ENCODE peak calls at places on chromosome 9, in four cellular contexts. One of them, this sample, is unnamed.

GRCh38 chr9:602716-603115 is 238.8 kb upstream of the DMRT1 start:
- DNase-seq in H9: no peak
- DNase-seq in neuronal stem cell: no peak
- DNase-seq in H1: no peak
- DNase-seq in this sample: no peak

GRCh38 chr9:36924071-36924470 is 110.0 kb downstream of the PAX5 start:
- DNase-seq in neuronal stem cell: no peak
- DNase-seq in H9: no peak
- DNase-seq in H1: no peak
- DNase-seq in this sample: peak; percentile 81

GRCh38 chr9:105069285-105070065 is 141.5 kb upstream of the ABCA1 start:
- DNase-seq in H9: no peak
- DNase-seq in H1: no peak
- DNase-seq in neuronal stem cell: no peak
- DNase-seq in this sample: no peak

GRCh38 chr9:110252509-110253139 is 3.7 kb downstream of the TXN start:
- DNase-seq in H1: no peak
- DNase-seq in H9: no peak
- DNase-seq in neuronal stem cell: no peak
- DNase-seq in this sample: no peak

GRCh38 chr9:115596743-115597080 is 478.8 kb upstream of the TNC start:
- DNase-seq in H1: no peak
- DNase-seq in H9: no peak
- DNase-seq in neuronal stem cell: no peak
- DNase-seq in this sample: no peak

GRCh38 chr9:105038057-105038456 is 110.1 kb upstream of the ABCA1 start:
- DNase-seq in H1: no peak
- DNase-seq in neuronal stem cell: no peak
- DNase-seq in H9: no peak
- DNase-seq in this sample: peak; percentile 39

GRCh38 chr9:27426717-27427645 is 97.1 kb upstream of the IFNK start:
- DNase-seq in H9: peak; percentile 53
- DNase-seq in H1: no peak
- DNase-seq in neuronal stem cell: no peak
- DNase-seq in this sample: peak; percentile 18

GRCh38 chr9:33439731-33440130 is 7.7 kb downstream of the AQP3 start:
- DNase-seq in H1: no peak
- DNase-seq in neuronal stem cell: no peak
- DNase-seq in H9: no peak
- DNase-seq in this sample: no peak

GRCh38 chr9:2418619-2419018 is 203.0 kb upstream of the VLDLR start:
- DNase-seq in neuronal stem cell: no peak
- DNase-seq in H9: no peak
- DNase-seq in H1: no peak
- DNase-seq in this sample: peak; percentile 18

GRCh38 chr9:113998529-113999255 is 79.4 kb downstream of the AMBP start:
- DNase-seq in H9: peak; percentile 33
- DNase-seq in neuronal stem cell: no peak
- DNase-seq in H1: peak; percentile 53
- DNase-seq in this sample: peak; percentile 12

GRCh38 chr9:109302606-109303005 is 18.3 kb downstream of the EPB41L4B start:
- DNase-seq in H9: no peak
- DNase-seq in neuronal stem cell: no peak
- DNase-seq in H1: no peak
- DNase-seq in this sample: no peak

GRCh38 chr9:131609116-131609830 is 64.0 kb downstream of the PRRT1B start:
- DNase-seq in H1: no peak
- DNase-seq in H9: no peak
- DNase-seq in neuronal stem cell: no peak
- DNase-seq in this sample: peak; percentile 74

DNA sequence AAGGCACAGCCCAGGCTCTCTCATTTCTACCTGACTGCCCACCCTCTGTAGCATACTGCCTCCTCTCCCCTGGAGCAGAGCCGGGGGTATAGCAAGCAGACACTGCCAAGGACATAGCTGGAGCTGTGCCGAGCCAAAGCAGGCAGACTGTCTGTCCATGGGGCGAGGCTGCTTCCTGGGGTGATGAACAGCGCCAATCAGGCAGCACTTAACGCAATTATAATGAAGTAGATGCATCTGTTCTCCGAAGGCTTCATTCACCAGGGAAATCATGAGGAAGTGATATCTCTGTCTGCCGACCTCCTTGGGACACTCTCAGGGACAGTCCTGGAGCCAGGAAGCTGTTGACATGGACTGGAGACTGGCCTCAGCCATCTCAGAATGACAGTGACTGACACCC is 230.7 kb downstream of the ASTN2 start:
- DNase-seq in H1: no peak
- DNase-seq in neuronal stem cell: no peak
- DNase-seq in H9: no peak
- DNase-seq in this sample: no peak
- H3K14ac ChIP-seq in H1: no peak overlapping the region
- H3K14ac ChIP-seq in neuronal stem cell: no peak overlapping the region
- H3K14ac ChIP-seq in H9: peak overlapping the region; percentile 12
- H3K14ac ChIP-seq in this sample: no peak overlapping the region

GRCh38 chr9:98351370-98351769 is 95.9 kb upstream of the TBC1D2 start:
- DNase-seq in H1: no peak
- DNase-seq in neuronal stem cell: no peak
- DNase-seq in H9: no peak
- DNase-seq in this sample: no peak
- H3K14ac ChIP-seq in H1: no peak overlapping the region
- H3K14ac ChIP-seq in neuronal stem cell: no peak overlapping the region
- H3K14ac ChIP-seq in H9: no peak overlapping the region
- H3K14ac ChIP-seq in this sample: no peak overlapping the region

GRCh38 chr9:4793412-4794005 is 765 bp downstream of the RCL1 start:
- DNase-seq in H9: no peak
- DNase-seq in H1: no peak
- DNase-seq in neuronal stem cell: no peak
- DNase-seq in this sample: peak; percentile 31
- H3K14ac ChIP-seq in H9: peak overlapping the region; percentile 44
- H3K14ac ChIP-seq in H1: no peak overlapping the region
- H3K14ac ChIP-seq in neuronal stem cell: no peak overlapping the region
- H3K14ac ChIP-seq in this sample: peak overlapping the region; percentile 11

GRCh38 chr9:69174645-69175487 is 789 bp downstream of the TJP2 start:
- DNase-seq in H9: peak; percentile 55
- DNase-seq in neuronal stem cell: no peak
- DNase-seq in H1: no peak
- DNase-seq in this sample: peak; percentile 98
- H3K14ac ChIP-seq in H9: peak overlapping the region; percentile 14
- H3K14ac ChIP-seq in neuronal stem cell: no peak overlapping the region
- H3K14ac ChIP-seq in H1: no peak overlapping the region
- H3K14ac ChIP-seq in this sample: peak overlapping the region; percentile 69

GRCh38 chr9:133990366-133991210 is 1.5 kb downstream of the VAV2 start:
- DNase-seq in neuronal stem cell: peak; percentile 77
- DNase-seq in H9: no peak
- DNase-seq in H1: no peak
- DNase-seq in this sample: peak; percentile 85

GRCh38 chr9:133987946-133988665 is 4.0 kb downstream of the VAV2 start:
- DNase-seq in H1: no peak
- DNase-seq in H9: no peak
- DNase-seq in neuronal stem cell: no peak
- DNase-seq in this sample: no peak

GRCh38 chr9:133987455-133987800 is 4.7 kb downstream of the VAV2 start:
- DNase-seq in neuronal stem cell: no peak
- DNase-seq in H1: no peak
- DNase-seq in H9: no peak
- DNase-seq in this sample: no peak

GRCh38 chr9:133991211-133991921 is 758 bp downstream of the VAV2 start:
- DNase-seq in H9: no peak
- DNase-seq in H1: no peak
- DNase-seq in neuronal stem cell: no peak
- DNase-seq in this sample: no peak

DNA sequence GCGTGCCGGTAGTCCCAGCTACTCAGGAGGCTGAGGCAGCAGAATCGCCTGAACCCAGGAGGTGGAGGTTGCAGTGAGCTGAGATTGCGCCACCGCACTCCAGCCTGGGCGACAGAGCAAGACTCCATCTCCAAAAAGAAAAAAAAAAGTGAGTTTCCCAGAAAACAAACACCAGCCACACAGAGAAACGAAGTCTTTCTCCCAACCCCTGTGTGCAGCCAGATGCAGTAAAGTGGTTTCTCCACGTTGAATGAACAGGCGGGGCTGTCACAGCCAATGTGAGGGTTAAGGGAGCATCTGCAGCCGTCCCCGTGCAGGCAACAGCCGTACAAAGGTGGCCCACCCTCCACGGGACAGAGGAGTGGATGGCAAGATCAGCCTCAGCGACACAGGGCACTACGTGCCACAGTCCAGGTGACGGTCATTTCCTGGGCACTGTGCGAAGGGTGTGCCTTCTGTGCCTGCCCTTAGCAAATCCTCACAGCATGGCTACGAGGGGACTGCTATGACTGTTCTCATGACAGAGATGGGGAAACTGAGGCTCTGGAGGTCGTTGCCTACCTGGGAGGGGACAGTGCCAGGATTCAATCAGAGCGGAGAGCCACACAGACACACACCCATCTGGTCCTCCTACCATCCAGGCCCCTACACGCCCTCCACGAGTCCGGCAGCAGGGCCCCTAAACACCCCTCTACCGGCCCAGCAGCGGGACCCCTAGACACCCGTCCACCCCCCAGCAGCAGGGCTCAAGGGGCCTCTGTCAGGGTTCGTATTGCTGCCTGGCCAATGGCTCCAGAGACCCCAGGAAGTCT is 2.4 kb downstream of the VAV2 start:
- DNase-seq in H9: no peak
- DNase-seq in neuronal stem cell: no peak
- DNase-seq in H1: no peak
- DNase-seq in this sample: no peak
- H3K14ac ChIP-seq in H9: no peak overlapping the region
- H3K14ac ChIP-seq in neuronal stem cell: peak overlapping the region; percentile 10
- H3K14ac ChIP-seq in H1: no peak overlapping the region
- H3K14ac ChIP-seq in this sample: no peak overlapping the region

DNA sequence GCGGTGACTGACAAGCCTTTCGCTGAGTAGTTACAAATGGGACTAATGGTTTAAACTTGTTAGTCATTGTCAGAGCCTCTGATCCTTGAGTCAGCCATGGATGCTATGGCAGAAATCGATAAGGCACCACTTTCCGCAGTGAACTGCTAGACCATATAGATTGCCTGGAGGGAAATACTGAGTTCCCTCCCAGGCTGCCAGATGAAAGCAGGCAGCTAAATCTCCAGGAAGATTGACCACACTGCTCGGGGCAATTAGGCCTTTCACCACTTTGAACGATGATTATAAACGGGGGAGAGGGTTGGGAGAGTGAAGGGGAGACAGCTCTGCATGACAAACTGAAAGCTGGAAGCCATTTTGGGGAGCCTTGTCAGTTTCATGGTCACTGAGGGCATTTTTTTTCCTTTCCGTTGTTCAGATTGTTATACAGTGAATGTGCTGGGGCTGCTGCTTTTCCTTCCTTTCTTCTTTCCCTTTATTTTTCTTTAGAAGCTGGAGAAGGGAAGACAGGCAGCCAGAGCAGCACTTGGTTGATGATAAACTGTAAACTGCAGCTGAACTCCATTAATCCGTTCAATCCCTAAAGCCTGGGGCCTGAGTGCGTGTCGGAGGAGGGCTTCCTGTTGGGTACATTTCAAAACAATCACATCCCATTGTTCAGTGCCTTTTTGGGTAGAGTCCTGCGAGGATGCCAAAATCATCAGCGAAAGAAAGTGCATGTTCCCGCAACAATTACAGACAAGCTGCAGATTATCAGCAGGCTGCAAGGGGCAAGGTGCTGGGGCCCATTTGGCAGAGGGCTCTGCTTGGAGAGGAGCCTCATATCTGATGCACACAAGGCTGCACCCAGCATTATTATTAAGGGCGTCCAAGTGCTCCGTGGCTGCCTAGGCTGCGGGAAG is 308.4 kb downstream of the PSAT1 start:
- DNase-seq in H1: no peak
- DNase-seq in H9: no peak
- DNase-seq in neuronal stem cell: no peak
- DNase-seq in this sample: no peak
- H3K14ac ChIP-seq in H1: no peak overlapping the region
- H3K14ac ChIP-seq in H9: no peak overlapping the region
- H3K14ac ChIP-seq in neuronal stem cell: no peak overlapping the region
- H3K14ac ChIP-seq in this sample: peak overlapping the region; percentile 84

GRCh38 chr9:88076286-88077070 is 61.8 kb downstream of the SPATA31C2 start:
- DNase-seq in neuronal stem cell: peak; percentile 54
- DNase-seq in H9: peak; percentile 79
- DNase-seq in H1: peak; percentile 83
- DNase-seq in this sample: peak; percentile 55
- H3K14ac ChIP-seq in neuronal stem cell: peak overlapping the region; percentile 43
- H3K14ac ChIP-seq in H9: peak overlapping the region; percentile 74
- H3K14ac ChIP-seq in H1: no peak overlapping the region
- H3K14ac ChIP-seq in this sample: no peak overlapping the region

GRCh38 chr9:92975452-92975770 is 28.1 kb downstream of the FGD3 start:
- DNase-seq in H9: no peak
- DNase-seq in neuronal stem cell: no peak
- DNase-seq in H1: no peak
- DNase-seq in this sample: no peak

GRCh38 chr9:92978345-92978875 is 31.1 kb downstream of the FGD3 start:
- DNase-seq in H1: no peak
- DNase-seq in H9: no peak
- DNase-seq in neuronal stem cell: no peak
- DNase-seq in this sample: no peak

GRCh38 chr9:92977279-92977678 is 30.0 kb downstream of the FGD3 start:
- DNase-seq in H1: no peak
- DNase-seq in H9: no peak
- DNase-seq in neuronal stem cell: no peak
- DNase-seq in this sample: no peak

GRCh38 chr9:92974696-92975451 is 27.6 kb downstream of the FGD3 start:
- DNase-seq in H9: no peak
- DNase-seq in H1: no peak
- DNase-seq in neuronal stem cell: no peak
- DNase-seq in this sample: no peak

GRCh38 chr9:92976436-92976835 is 29.1 kb downstream of the FGD3 start:
- DNase-seq in H1: no peak
- DNase-seq in neuronal stem cell: no peak
- DNase-seq in H9: no peak
- DNase-seq in this sample: no peak
- H3K14ac ChIP-seq in H1: no peak overlapping the region
- H3K14ac ChIP-seq in neuronal stem cell: no peak overlapping the region
- H3K14ac ChIP-seq in H9: no peak overlapping the region
- H3K14ac ChIP-seq in this sample: no peak overlapping the region

GRCh38 chr9:121478816-121479676 is 20.6 kb downstream of the GGTA1 start:
- DNase-seq in H1: peak; percentile 56
- DNase-seq in H9: no peak
- DNase-seq in neuronal stem cell: no peak
- DNase-seq in this sample: no peak
- H3K14ac ChIP-seq in H1: no peak overlapping the region
- H3K14ac ChIP-seq in H9: no peak overlapping the region
- H3K14ac ChIP-seq in neuronal stem cell: no peak overlapping the region
- H3K14ac ChIP-seq in this sample: no peak overlapping the region